ENCODE peak calls at places on chromosome 16, in five cellular contexts. I, Z, J, P and D are unnamed samples.

GRCh38 chr16:2842340-2843000 is 12.4 kb downstream of the ZG16B start:
- DNase-seq in I (no peak), Z (peak), J (peak), P (no peak), D (no peak)

GRCh38 chr16:88872650-88873331 is 6.3 kb upstream of the PABPN1L start:
- DNase-seq in I (no peak), Z (no peak), J (no peak), P (no peak), D (no peak)

GRCh38 chr16:77330332-77331043 is 104.3 kb downstream of the ADAMTS18 start:
- DNase-seq in I (no peak), Z (no peak), J (no peak), P (no peak), D (no peak)

GRCh38 chr16:21060027-21060510 is 90.6 kb downstream of the DNAH3 start:
- DNase-seq in I (no peak), Z (no peak), J (no peak), P (no peak), D (no peak)

GRCh38 chr16:27323781-27324561 is 10.2 kb downstream of the IL4R start:
- DNase-seq in I (no peak), Z (no peak), J (no peak), P (no peak), D (no peak)

GRCh38 chr16:15484662-15485061 is 50.3 kb downstream of the BMERB1 start:
- DNase-seq in I (no peak), Z (no peak), J (no peak), P (peak), D (no peak)

GRCh38 chr16:85899444-85899843 is 482 bp downstream of the IRF8 start:
- DNase-seq in I (no peak), Z (no peak), J (no peak), P (no peak), D (no peak)

GRCh38 chr16:85652431-85653221 is 36.1 kb downstream of the GINS2 start:
- DNase-seq in I (peak), Z (peak), J (no peak), P (peak), D (no peak)

GRCh38 chr16:29899516-29900101 is at the start of gene SEZ6L2:
- DNase-seq in I (peak), Z (peak), J (peak), P (peak), D (no peak)

GRCh38 chr16:57485091-57485915 is 990 bp downstream of the DOK4 start:
- DNase-seq in I (no peak), Z (no peak), J (no peak), P (no peak), D (no peak)

GRCh38 chr16:47136101-47136820 is 7.5 kb downstream of the NETO2 start:
- DNase-seq in I (no peak), Z (no peak), J (no peak), P (peak), D (no peak)

GRCh38 chr16:11256657-11257130 is 690 bp upstream of the SOCS1 start:
- DNase-seq in I (peak), Z (no peak), J (peak), P (no peak), D (no peak)

GRCh38 chr16:49855280-49855821 is 561 bp downstream of the ZNF423 start:
- DNase-seq in I (peak), Z (peak), J (peak), P (no peak), D (peak)

GRCh38 chr16:56513972-56514371 is 5.9 kb downstream of the BBS2 start:
- DNase-seq in I (peak), Z (peak), J (no peak), P (peak), D (peak)

GRCh38 chr16:81237282-81237681 is 1.2 kb upstream of the BCO1 start:
- DNase-seq in I (no peak), Z (no peak), J (no peak), P (no peak), D (no peak)

GRCh38 chr16:80973991-80974390 is 32.7 kb downstream of the CMC2 start:
- DNase-seq in I (no peak), Z (no peak), J (no peak), P (no peak), D (no peak)

GRCh38 chr16:457732-458400 is 32.4 kb downstream of the RAB11FIP3 start:
- DNase-seq in I (no peak), Z (no peak), J (no peak), P (no peak), D (no peak)

GRCh38 chr16:24129412-24129918 is 126.7 kb upstream of the CACNG3 start:
- DNase-seq in I (no peak), Z (no peak), J (no peak), P (no peak), D (no peak)

GRCh38 chr16:73176577-73177013 is 128.7 kb upstream of the ZFHX3 start:
- DNase-seq in I (peak), Z (no peak), J (no peak), P (peak), D (no peak)

GRCh38 chr16:85347213-85347591 is 234.9 kb upstream of the CIBAR2 start:
- DNase-seq in I (no peak), Z (peak), J (peak), P (peak), D (no peak)

GRCh38 chr16:65574311-65574966 is 452.6 kb upstream of the CDH11 start:
- DNase-seq in I (no peak), Z (no peak), J (no peak), P (no peak), D (no peak)

GRCh38 chr16:30829130-30830071 is 42.4 kb upstream of the ZNF629 start:
- DNase-seq in I (peak), Z (no peak), J (no peak), P (peak), D (no peak)

GRCh38 chr16:67456383-67457140 is 24.4 kb downstream of the ATP6V0D1 start:
- DNase-seq in I (peak), Z (no peak), J (peak), P (no peak), D (no peak)

GRCh38 chr16:1346422-1347285 is 5.0 kb downstream of the TSR3 start:
- DNase-seq in I (no peak), Z (no peak), J (no peak), P (no peak), D (no peak)

GRCh38 chr16:85202631-85203461 is 90.6 kb upstream of the CIBAR2 start:
- DNase-seq in I (no peak), Z (no peak), J (peak), P (no peak), D (no peak)

GRCh38 chr16:50621452-50621792 is 59.7 kb downstream of the SNX20 start:
- DNase-seq in I (no peak), Z (no peak), J (no peak), P (no peak), D (no peak)

GRCh38 chr16:59859606-59860402 is 1125.7 kb upstream of the GOT2 start:
- DNase-seq in I (no peak), Z (no peak), J (no peak), P (no peak), D (no peak)

GRCh38 chr16:2700786-2701185 is 18.5 kb downstream of the KCTD5 start:
- DNase-seq in I (no peak), Z (no peak), J (no peak), P (no peak), D (no peak)

GRCh38 chr16:85306071-85306792 is 194.0 kb upstream of the CIBAR2 start:
- DNase-seq in I (no peak), Z (peak), J (no peak), P (peak), D (peak)

GRCh38 chr16:17343028-17343427 is 127.7 kb downstream of the XYLT1 start:
- DNase-seq in I (no peak), Z (no peak), J (no peak), P (no peak), D (peak)

GRCh38 chr16:73171380-73171779 is 123.5 kb upstream of the ZFHX3 start:
- DNase-seq in I (no peak), Z (no peak), J (no peak), P (no peak), D (no peak)

GRCh38 chr16:89971495-89972243 is 23.1 kb downstream of the DEF8 start:
- DNase-seq in I (no peak), Z (peak), J (peak), P (no peak), D (no peak)

GRCh38 chr16:72474511-72475123 is 302.7 kb upstream of the PMFBP1 start:
- DNase-seq in I (no peak), Z (no peak), J (no peak), P (peak), D (no peak)

GRCh38 chr16:27365142-27366089 is 36.6 kb upstream of the IL21R start:
- DNase-seq in I (no peak), Z (no peak), J (no peak), P (peak), D (no peak)

GRCh38 chr16:19130385-19130784 is 16.6 kb downstream of the ITPRIPL2 start:
- DNase-seq in I (no peak), Z (no peak), J (no peak), P (no peak), D (no peak)

GRCh38 chr16:2715064-2715463 is 5.0 kb downstream of the PRSS27 start:
- DNase-seq in I (no peak), Z (no peak), J (no peak), P (no peak), D (no peak)

GRCh38 chr16:27505297-27506236 is 44.1 kb downstream of the GTF3C1 start:
- DNase-seq in I (no peak), Z (no peak), J (no peak), P (no peak), D (no peak)

GRCh38 chr16:69055003-69055402 is 50.5 kb upstream of the HAS3 start:
- DNase-seq in I (no peak), Z (no peak), J (no peak), P (no peak), D (no peak)

GRCh38 chr16:69048328-69049120 is 56.9 kb upstream of the HAS3 start:
- DNase-seq in I (no peak), Z (no peak), J (no peak), P (no peak), D (no peak)

DNA sequence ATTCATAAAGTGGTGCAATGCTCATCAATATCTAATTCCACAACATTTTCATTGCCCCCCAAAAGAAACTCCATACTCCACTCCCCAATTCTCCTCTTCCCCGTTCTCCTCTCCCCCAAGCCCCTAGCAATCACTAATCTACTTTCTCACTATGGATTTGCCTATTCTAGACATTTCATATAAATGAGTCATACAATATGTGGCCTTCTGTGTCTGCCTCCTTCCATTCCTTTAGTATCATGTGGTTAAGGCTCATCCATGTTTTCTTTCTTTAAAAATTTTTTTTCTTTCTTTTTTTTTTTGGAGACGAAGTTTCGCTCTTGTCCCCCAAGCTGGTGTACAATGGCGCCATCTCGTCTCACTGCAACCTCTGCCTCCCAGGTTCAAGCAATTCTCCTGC is 56.3 kb upstream of the HAS3 start:
- DNase-seq in I (peak), Z (no peak), J (no peak), P (no peak), D (no peak)
- TF ChIP-seq ESRRA in I (no peak), Z (no peak), J (no peak), P (no peak), D (no peak)

DNA sequence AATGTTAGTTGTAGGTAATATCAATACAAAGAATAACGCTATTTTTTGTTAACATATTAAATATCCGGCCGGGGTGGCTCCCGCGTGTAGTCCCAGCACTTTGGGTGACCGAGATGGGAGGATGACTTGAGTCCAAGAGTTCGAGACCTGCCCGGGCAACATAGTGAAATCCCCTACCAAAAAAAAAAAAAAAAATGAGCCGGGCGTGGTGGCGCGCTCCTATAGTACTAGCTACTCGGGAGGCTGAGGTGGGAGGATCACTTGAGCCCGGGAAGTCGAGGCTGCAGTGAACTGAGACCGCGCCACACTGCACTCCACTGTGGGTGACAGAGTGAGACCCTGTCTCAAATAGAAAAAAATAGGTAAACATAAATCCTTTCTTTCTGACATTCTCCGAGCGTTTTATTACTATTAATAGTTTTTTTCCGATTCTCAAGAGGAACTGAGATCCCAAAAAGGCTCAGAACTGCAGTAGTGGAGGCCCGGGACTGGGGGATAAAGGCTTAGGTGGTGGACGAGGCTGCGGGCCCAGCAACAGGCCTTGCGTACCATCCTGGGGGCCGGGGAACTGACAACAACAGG is 1.0 kb downstream of the N4BP1 start:
- DNase-seq in I (no peak), Z (no peak), J (no peak), P (no peak), D (no peak)
- TF ChIP-seq ESRRA in I (no peak), Z (no peak), J (no peak), P (no peak), D (no peak)

DNA sequence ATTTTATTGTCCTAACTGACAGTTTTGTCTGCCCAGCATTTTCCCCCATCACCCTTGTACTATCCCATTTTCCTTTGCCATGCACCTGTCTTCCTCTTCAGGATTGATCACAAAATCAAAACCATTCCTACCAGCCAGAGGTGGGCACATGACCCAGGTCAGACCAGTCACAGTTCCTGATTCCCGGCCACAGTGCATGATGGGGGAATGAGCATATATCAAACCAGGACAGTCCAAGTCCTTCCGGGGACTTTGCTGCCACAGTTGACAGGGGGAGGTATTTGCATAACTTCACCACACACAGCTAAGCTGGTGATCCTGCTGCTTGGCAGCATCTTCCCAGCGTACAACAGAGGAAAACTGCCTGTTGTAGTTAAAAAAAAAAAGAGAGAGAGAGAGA is 493.9 kb downstream of the WWOX start:
- DNase-seq in I (no peak), Z (no peak), J (no peak), P (peak), D (no peak)
- TF ChIP-seq ESRRA in I (no peak), Z (no peak), J (no peak), P (no peak), D (no peak)

GRCh38 chr16:75267631-75268264 is 16.3 kb upstream of the BCAR1 start:
- DNase-seq in I (peak), Z (no peak), J (no peak), P (peak), D (no peak)
- TF ChIP-seq ESRRA in I (no peak), Z (no peak), J (no peak), P (no peak), D (no peak)